ENCODE peak calls at places on chromosomes 6 and 20, in seven cellular contexts. X, L, V, I, T, W and H are unnamed samples.

GRCh38 chr6:116286773-116287358 is 7.1 kb upstream of the TSPYL1 start:
- DNase-seq in I (no peak), V (no peak), L (no peak), W (no peak), X (no peak), T (no peak), H (no peak)

GRCh38 chr6:57294829-57295228 is 22.6 kb upstream of the PRIM2 start:
- DNase-seq in W (no peak), V (no peak), X (no peak), L (no peak), T (no peak), I (no peak), H (no peak)

GRCh38 chr6:30725713-30726505 is 5.8 kb downstream of the TUBB start:
- DNase-seq in L (no peak), I (no peak), T (peak; percentile 72), W (no peak), V (no peak), X (no peak), H (no peak)

GRCh38 chr6:114096553-114097172 is 125.7 kb upstream of the HDAC2 start:
- DNase-seq in I (no peak), X (no peak), L (peak; percentile 76), V (peak; percentile 27), T (no peak), W (peak; percentile 35), H (no peak)

GRCh38 chr20:49118307-49118706 is 69.8 kb downstream of the STAU1 start:
- DNase-seq in L (no peak), X (no peak), T (no peak), V (no peak), I (no peak), W (no peak), H (no peak)

GRCh38 chr6:71197267-71197666 is 91.3 kb upstream of the OGFRL1 start:
- DNase-seq in X (no peak), W (no peak), I (no peak), L (no peak), V (no peak), T (no peak), H (no peak)

GRCh38 chr6:169803291-169803811 is 51.9 kb downstream of the ERMARD start:
- DNase-seq in V (no peak), I (no peak), X (no peak), W (no peak), T (peak; percentile 16), L (no peak), H (no peak)

GRCh38 chr20:46305331-46305972 is 2.8 kb downstream of the CDH22 start:
- DNase-seq in L (no peak), V (no peak), T (no peak), W (no peak), I (no peak), X (no peak), H (no peak)

GRCh38 chr6:142871910-142872331 is 73.1 kb downstream of the HIVEP2 start:
- DNase-seq in L (no peak), W (no peak), I (no peak), X (no peak), T (no peak), V (peak; percentile 38), H (no peak)

GRCh38 chr6:16409531-16410441 is 171.4 kb downstream of the GMPR start:
- DNase-seq in T (peak; percentile 75), X (peak; percentile 68), I (peak; percentile 32), V (peak; percentile 56), W (peak; percentile 28), L (peak; percentile 77), H (peak; percentile 12)

GRCh38 chr6:148885920-148886845 is 139.4 kb downstream of the UST start:
- DNase-seq in W (no peak), V (no peak), I (no peak), T (no peak), L (peak; percentile 81), X (no peak), H (no peak)

GRCh38 chr6:24064106-24064505 is 61.9 kb upstream of the NRSN1 start:
- DNase-seq in W (no peak), I (no peak), V (no peak), X (no peak), L (peak; percentile 50), T (no peak), H (peak; percentile 13)

GRCh38 chr6:113903666-113904330 is 46.7 kb downstream of the MARCKS start:
- DNase-seq in L (no peak), I (no peak), V (no peak), X (no peak), W (no peak), T (no peak), H (no peak)

GRCh38 chr20:58597021-58597940 is 53.8 kb upstream of the STX16 start:
- DNase-seq in T (no peak), L (peak; percentile 67), X (no peak), W (no peak), I (no peak), V (no peak), H (no peak)

GRCh38 chr6:101806241-101806640 is 412.7 kb downstream of the GRIK2 start:
- DNase-seq in W (no peak), L (no peak), V (no peak), I (no peak), X (no peak), T (no peak), H (no peak)

GRCh38 chr6:125953502-125953875 is 3.1 kb upstream of the HINT3 start:
- DNase-seq in V (no peak), L (peak; percentile 56), T (peak; percentile 69), W (no peak), I (no peak), X (peak; percentile 45), H (peak; percentile 63)

GRCh38 chr20:35886537-35886936 is 67.8 kb downstream of the SCAND1 start:
- DNase-seq in T (no peak), V (no peak), I (no peak), W (no peak), L (no peak), X (no peak), H (no peak)

GRCh38 chr6:35984701-35985100 is 39.7 kb downstream of the SLC26A8 start:
- DNase-seq in I (no peak), L (no peak), T (no peak), V (no peak), W (no peak), X (no peak), H (no peak)

GRCh38 chr6:92715991-92716390 is 703.4 kb downstream of the EPHA7 start:
- DNase-seq in I (no peak), V (no peak), L (no peak), W (no peak), T (no peak), X (no peak), H (no peak)

GRCh38 chr6:140897804-140898573 is 1234.7 kb upstream of the GJE1 start:
- DNase-seq in I (no peak), V (no peak), W (no peak), T (no peak), X (peak; percentile 58), L (no peak), H (no peak)

GRCh38 chr20:9119776-9120175 is 50.9 kb downstream of the PLCB4 start:
- DNase-seq in L (no peak), V (no peak), W (no peak), X (no peak), T (no peak), I (no peak), H (no peak)

GRCh38 chr20:57573893-57574292 is 13.0 kb downstream of the PCK1 start:
- DNase-seq in V (no peak), L (no peak), X (no peak), I (no peak), T (peak; percentile 73), W (no peak), H (no peak)
- TF ChIP-seq CTCF in V (peak; percentile 8), L (peak; percentile 53), X (peak; percentile 23), I (no peak), T (peak; percentile 89), W (peak; percentile 35), H (peak; percentile 50)

DNA sequence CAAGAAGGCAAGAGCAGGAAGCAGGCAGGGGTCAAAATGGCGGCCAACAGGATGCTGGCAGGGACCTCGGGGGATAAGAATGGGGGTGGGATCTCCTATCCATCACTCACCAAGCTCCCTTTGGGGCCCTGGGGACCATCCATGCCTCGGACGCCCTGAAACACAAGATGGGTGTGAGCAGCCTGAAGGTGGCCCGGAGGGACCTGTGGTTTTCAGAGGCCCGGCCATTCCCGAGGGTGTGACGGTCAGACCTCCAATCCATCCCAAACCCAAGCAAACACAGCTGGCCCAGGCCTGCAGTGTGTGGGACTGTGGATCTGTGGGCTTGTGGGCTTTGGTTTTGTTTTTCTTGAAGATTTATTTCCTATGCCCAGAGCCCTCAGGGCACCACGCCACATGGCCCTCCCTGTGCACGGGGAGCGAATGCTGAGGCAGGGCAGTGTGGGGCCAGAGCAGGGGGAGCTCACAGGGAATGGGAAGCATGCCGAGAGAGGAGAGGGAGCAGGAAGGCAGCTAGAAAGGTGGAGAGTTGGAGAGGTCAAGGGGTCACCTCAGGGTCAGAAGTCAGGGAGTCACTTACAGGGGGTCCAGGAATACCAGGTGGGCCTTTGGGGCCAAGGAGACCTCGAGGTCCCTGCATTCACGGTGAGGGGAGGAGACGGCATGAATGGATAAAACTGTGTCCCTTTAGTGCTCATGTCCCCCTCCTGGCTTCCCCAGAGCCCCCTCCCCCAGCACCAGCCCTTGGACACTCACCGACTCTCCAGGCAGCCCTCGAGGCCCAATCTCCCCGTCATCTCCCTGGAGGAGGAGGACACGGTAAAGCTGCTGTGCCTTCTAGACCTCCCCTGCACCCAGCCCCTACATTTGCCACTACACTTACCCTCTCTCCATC is 14.5 kb downstream of the COL11A2 start:
- DNase-seq in V (no peak), T (no peak), W (no peak), I (no peak), X (no peak), L (no peak), H (no peak)
- TF ChIP-seq CTCF in V (no peak), T (no peak), W (no peak), I (no peak), X (no peak), L (no peak), H (no peak)

DNA sequence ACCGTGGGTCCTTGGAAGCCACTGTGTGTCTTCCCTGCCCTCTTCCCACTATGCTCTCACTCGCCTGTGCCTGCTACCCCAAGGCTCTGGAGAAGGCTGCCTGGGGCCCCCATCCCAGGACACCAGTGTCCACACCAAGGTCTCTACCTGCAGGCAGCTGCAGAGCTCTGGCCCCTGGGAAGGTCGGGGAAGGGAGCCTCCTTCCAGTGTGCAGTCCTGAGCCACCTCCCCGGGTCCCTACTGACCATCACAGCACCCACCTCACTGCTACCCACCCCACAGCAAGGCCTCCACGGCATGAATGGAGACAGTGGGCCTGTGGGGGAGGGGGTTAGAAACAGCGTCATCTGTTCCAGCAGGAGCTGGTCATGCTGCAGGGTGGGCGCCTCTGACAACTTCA is 35.6 kb downstream of the RBM38 start:
- DNase-seq in X (peak; percentile 23), T (no peak), L (no peak), W (no peak), I (no peak), V (no peak), H (no peak)
- TF ChIP-seq CTCF in X (no peak), T (no peak), L (no peak), W (no peak), I (no peak), V (no peak), H (no peak)

GRCh38 chr6:10413850-10414765 is 766 bp downstream of the TFAP2A start:
- DNase-seq in T (peak; percentile 70), I (no peak), W (no peak), V (no peak), X (no peak), L (peak; percentile 78), H (no peak)
- TF ChIP-seq CTCF in T (peak; percentile 2), I (no peak), W (no peak), V (no peak), X (no peak), L (peak; percentile 44), H (peak; percentile 8)